ENCODE peak calls at places on chromosomes 1 and 21, in four cellular contexts. L, I, D and A are unnamed samples.

GRCh38 chr1:30518186-30518585 is 205.2 kb downstream of the MATN1 start:
- DNase-seq in L (no peak), I (no peak), D (no peak), A (no peak)

GRCh38 chr1:64892576-64893573 is 73.5 kb downstream of the JAK1 start:
- DNase-seq in L (no peak), I (no peak), D (no peak), A (no peak)

GRCh38 chr1:81894867-81895266 is 94.1 kb downstream of the ADGRL2 start:
- DNase-seq in L (no peak), I (no peak), D (no peak), A (no peak)

GRCh38 chr1:188343914-188344313 is 1515.2 kb downstream of the PLA2G4A start:
- DNase-seq in L (no peak), I (no peak), D (no peak), A (no peak)

GRCh38 chr1:145729661-145730436 is 10.6 kb downstream of the CD160 start:
- DNase-seq in L (no peak), I (no peak), D (peak), A (no peak)

GRCh38 chr1:153679337-153680119 is 1.0 kb downstream of the NPR1 start:
- DNase-seq in L (peak), I (no peak), D (no peak), A (no peak)

GRCh38 chr21:34885636-34886553 is 163.2 kb downstream of the RUNX1 start:
- DNase-seq in L (peak), I (no peak), D (peak), A (no peak)

GRCh38 chr1:31523012-31523411 is 53.3 kb upstream of the TINAGL1 start:
- DNase-seq in L (no peak), I (no peak), D (peak), A (no peak)

GRCh38 chr1:28259935-28260802 is 851 bp downstream of the SESN2 start:
- DNase-seq in L (peak), I (peak), D (no peak), A (peak)

GRCh38 chr1:226625326-226625725 is 76.8 kb downstream of the STUM start:
- DNase-seq in L (no peak), I (no peak), D (no peak), A (no peak)

GRCh38 chr1:199684686-199685273 is 342.7 kb upstream of the NR5A2 start:
- DNase-seq in L (no peak), I (peak), D (peak), A (peak)

GRCh38 chr1:100391675-100392074 is 39.4 kb downstream of the CDC14A start:
- DNase-seq in L (no peak), I (no peak), D (no peak), A (no peak)

GRCh38 chr1:145964328-145965118 is at the start of the genes ANKRD34A and POLR3GL:
- DNase-seq in L (peak), I (peak), D (peak), A (peak)

GRCh38 chr1:32992489-32993214 is 28.0 kb upstream of the RNF19B start:
- DNase-seq in L (peak), I (peak), D (peak), A (peak)

GRCh38 chr1:13228343-13228781 is 2.4 kb upstream of the PRAMEF18 start:
- DNase-seq in L (peak), I (peak), D (no peak), A (peak)

GRCh38 chr1:152901631-152902030 is 6.7 kb upstream of the IVL start:
- DNase-seq in L (no peak), I (no peak), D (no peak), A (no peak)

GRCh38 chr1:16165548-16165947 is 9.7 kb upstream of the EPHA2 start:
- DNase-seq in L (no peak), I (no peak), D (no peak), A (no peak)
- TF ChIP-seq ELF4 in L (no peak), I (no peak), D (no peak), A (no peak)

DNA sequence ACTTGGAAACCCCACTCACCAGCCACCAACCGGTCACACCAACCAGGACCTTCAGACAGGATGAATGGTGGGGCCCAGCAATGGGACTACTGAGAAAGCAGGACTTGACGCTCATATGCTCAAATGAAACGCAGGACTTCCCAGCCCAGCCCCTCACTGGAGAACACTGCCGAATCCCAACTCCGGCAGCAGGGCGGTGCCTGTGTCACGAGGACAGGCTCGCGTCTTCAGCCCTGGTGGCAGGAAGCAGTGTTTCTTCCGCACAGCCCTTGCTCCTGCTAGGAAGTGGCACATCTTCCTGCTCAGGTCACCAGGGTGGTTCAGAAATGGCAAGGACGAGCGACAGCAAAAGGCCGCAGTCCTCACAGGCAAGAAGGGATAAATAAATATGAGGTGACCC is 38.9 kb downstream of the CD58 start:
- DNase-seq in L (no peak), I (no peak), D (no peak), A (no peak)
- TF ChIP-seq ELF4 in L (no peak), I (no peak), D (no peak), A (no peak)

GRCh38 chr1:54767526-54767925 is 3.2 kb upstream of the PARS2 start:
- DNase-seq in L (no peak), I (no peak), D (no peak), A (no peak)
- TF ChIP-seq ELF4 in L (no peak), I (no peak), D (no peak), A (no peak)

GRCh38 chr1:164785841-164786534 is 227.0 kb downstream of the PBX1 start:
- DNase-seq in L (no peak), I (no peak), D (no peak), A (no peak)
- TF ChIP-seq ELF4 in L (no peak), I (no peak), D (no peak), A (no peak)

GRCh38 chr1:10862743-10863335 is 66.4 kb upstream of the CASZ1 start:
- DNase-seq in L (no peak), I (no peak), D (no peak), A (no peak)
- TF ChIP-seq ELF4 in L (no peak), I (no peak), D (no peak), A (no peak)